ENCODE peak calls at places on chromosomes 2 and 18, in eight cellular contexts. Y is hepatocyte, T is GM23248, G is PC-3, F is HCT116, J is GM23338, H is SK-N-SH, U is MM.1S. W is an unnamed sample.

GRCh38 chr2:15225131-15225530 is 336.0 kb downstream of the NBAS start:
- DNase-seq in Y (no peak), T (no peak), G (no peak), F (no peak), J (no peak), H (no peak), U (no peak), W (no peak)

GRCh38 chr18:74273394-74273793 is 18.4 kb downstream of the CYB5A start:
- DNase-seq in Y (no peak), T (no peak), G (no peak), F (no peak), J (no peak), H (no peak), U (no peak), W (no peak)

GRCh38 chr2:72988726-72989273 is 71.5 kb downstream of the EMX1 start:
- DNase-seq in Y (no peak), T (no peak), G (no peak), F (no peak), J (no peak), H (no peak), U (no peak), W (no peak)

GRCh38 chr2:43127208-43127940 is 99.0 kb downstream of the ZFP36L2 start:
- DNase-seq in Y (no peak), T (peak; percentile 50), G (peak; percentile 63), F (peak; percentile 33), J (peak; percentile 93), H (peak; percentile 75), U (peak; percentile 80), W (peak; percentile 82)

GRCh38 chr2:227884511-227884947 is 13.1 kb downstream of the DAW1 start:
- DNase-seq in Y (peak; percentile 78), T (peak; percentile 68), G (peak; percentile 79), F (peak; percentile 73), J (peak; percentile 91), H (peak; percentile 68), U (peak; percentile 81), W (peak; percentile 48)

GRCh38 chr2:20578895-20579825 is 71.7 kb downstream of the HS1BP3 start:
- DNase-seq in Y (peak; percentile 91), T (peak; percentile 98), G (peak; percentile 94), F (peak; percentile 92), J (peak; percentile 23), H (peak; percentile 46), U (peak; percentile 15), W (no peak)

GRCh38 chr2:102801098-102801718 is 39.4 kb downstream of the TMEM182 start:
- DNase-seq in Y (no peak), T (no peak), G (no peak), F (peak; percentile 40), J (peak; percentile 27), H (no peak), U (no peak), W (peak; percentile 46)

GRCh38 chr2:40118622-40119021 is 333.3 kb downstream of the SLC8A1 start:
- DNase-seq in Y (no peak), T (no peak), G (no peak), F (no peak), J (no peak), H (no peak), U (no peak), W (no peak)

GRCh38 chr2:181189932-181190331 is 209.5 kb downstream of the UBE2E3 start:
- DNase-seq in Y (no peak), T (no peak), G (peak; percentile 50), F (no peak), J (no peak), H (no peak), U (no peak), W (no peak)

GRCh38 chr2:36606925-36607324 is 9.0 kb upstream of the FEZ2 start:
- DNase-seq in Y (no peak), T (no peak), G (no peak), F (no peak), J (no peak), H (no peak), U (no peak), W (no peak)

GRCh38 chr18:59556265-59556664 is 141.0 kb downstream of the CCBE1 start:
- DNase-seq in Y (no peak), T (peak; percentile 78), G (no peak), F (no peak), J (no peak), H (peak; percentile 52), U (no peak), W (no peak)

GRCh38 chr18:8654482-8655451 is 45.5 kb downstream of the RAB12 start:
- DNase-seq in Y (peak; percentile 27), T (peak; percentile 50), G (peak; percentile 68), F (no peak), J (peak; percentile 36), H (peak; percentile 51), U (peak; percentile 37), W (peak; percentile 55)

GRCh38 chr2:104863585-104864279 is 9.8 kb downstream of the POU3F3 start:
- DNase-seq in Y (no peak), T (no peak), G (no peak), F (no peak), J (peak; percentile 66), H (no peak), U (no peak), W (no peak)

GRCh38 chr2:104863229-104863584 is 9.3 kb downstream of the POU3F3 start:
- DNase-seq in Y (no peak), T (no peak), G (no peak), F (no peak), J (peak; percentile 49), H (no peak), U (no peak), W (no peak)

GRCh38 chr2:104861295-104862060 is 7.6 kb downstream of the POU3F3 start:
- DNase-seq in Y (no peak), T (no peak), G (no peak), F (no peak), J (peak; percentile 67), H (no peak), U (no peak), W (no peak)

GRCh38 chr2:104864280-104864599 is 10.3 kb downstream of the POU3F3 start:
- DNase-seq in Y (no peak), T (no peak), G (no peak), F (no peak), J (no peak), H (no peak), U (no peak), W (no peak)

GRCh38 chr2:104862061-104862941 is 8.4 kb downstream of the POU3F3 start:
- DNase-seq in Y (no peak), T (peak; percentile 27), G (no peak), F (no peak), J (peak; percentile 91), H (peak; percentile 58), U (no peak), W (no peak)
- H4K20me1 ChIP-seq in Y (no peaks in the 10 kb centered on the region), T (no peaks in the 10 kb centered on the region), G (no peaks in the 10 kb centered on the region), F (no peaks in the 10 kb centered on the region), J (peaks cover 35% of the 10 kb centered on the region), H (no peaks in the 10 kb centered on the region), U (no peaks in the 10 kb centered on the region), W (no peaks in the 10 kb centered on the region)

GRCh38 chr2:217853301-217853881 is 149.4 kb downstream of the TNS1 start:
- DNase-seq in Y (peak; percentile 46), T (peak; percentile 90), G (no peak), F (no peak), J (no peak), H (no peak), U (no peak), W (no peak)
- TF ChIP-seq EZH2phosphoT487 in Y (no peak), T (no peak), G (no peak), F (no peak), J (no peak), H (no peak), U (no peak), W (no peak)

GRCh38 chr2:109302319-109302718 is 173.3 kb downstream of the SH3RF3 start:
- DNase-seq in Y (no peak), T (no peak), G (no peak), F (no peak), J (no peak), H (no peak), U (no peak), W (no peak)
- H3K9me2 ChIP-seq in Y (no peaks in the 10 kb centered on the region), T (no peaks in the 10 kb centered on the region), G (no peaks in the 10 kb centered on the region), F (no peaks in the 10 kb centered on the region), J (no peaks in the 10 kb centered on the region), H (no peaks in the 10 kb centered on the region), U (no peaks in the 10 kb centered on the region), W (no peaks in the 10 kb centered on the region)

GRCh38 chr2:101296314-101296809 is 12.1 kb downstream of the RNF149 start:
- DNase-seq in Y (no peak), T (peak; percentile 58), G (no peak), F (no peak), J (no peak), H (no peak), U (no peak), W (no peak)
- H4K20me1 ChIP-seq in Y (peaks cover 76% of the 10 kb centered on the region), T (peaks cover 14% of the 10 kb centered on the region), G (peaks cover 41% of the 10 kb centered on the region), F (no peaks in the 10 kb centered on the region), J (peaks cover 30% of the 10 kb centered on the region), H (peaks cover 70% of the 10 kb centered on the region), U (peaks cover 12% of the 10 kb centered on the region), W (no peaks in the 10 kb centered on the region)

W was measured in OCI-LY7.